ENCODE peak calls at places on chromosomes 1 and 21, in six cellular contexts. E is IMR-90, R is H9, P is neuronal stem cell, N is H1, M is mesenchymal stem cell. G is an unnamed sample.

GRCh38 chr1:113701429-113701828 is 57.9 kb downstream of the PHTF1 start:
- DNase-seq in E (no peak), P (no peak), M (no peak), N (no peak), R (peak; percentile 48), G (no peak)

GRCh38 chr1:24027838-24028468 is 47.8 kb upstream of the SRSF10 start:
- DNase-seq in N (no peak), P (no peak), E (peak; percentile 73), M (peak; percentile 69), R (no peak), G (no peak)

GRCh38 chr1:93599479-93599878 is 82.2 kb downstream of the BCAR3 start:
- DNase-seq in N (no peak), E (no peak), M (no peak), P (no peak), R (no peak), G (no peak)

GRCh38 chr1:199282910-199283309 is 644.1 kb downstream of the PTPRC start:
- DNase-seq in P (no peak), R (no peak), M (peak; percentile 50), E (peak; percentile 67), N (no peak), G (no peak)

GRCh38 chr1:64499966-64500365 is 30.0 kb downstream of the CACHD1 start:
- DNase-seq in E (no peak), M (no peak), P (no peak), R (peak; percentile 66), N (no peak), G (peak; percentile 58)

GRCh38 chr1:151946366-151946764 is 37.1 kb upstream of the THEM4 start:
- DNase-seq in N (no peak), R (no peak), P (no peak), M (peak; percentile 34), E (no peak), G (peak; percentile 66)

GRCh38 chr1:89790592-89790991 is 30.2 kb upstream of the LRRC8D start:
- DNase-seq in M (no peak), P (no peak), N (no peak), E (no peak), R (no peak), G (no peak)

GRCh38 chr1:41728403-41729202 is 190.1 kb downstream of the HIVEP3 start:
- DNase-seq in M (peak; percentile 23), R (no peak), N (no peak), P (no peak), E (no peak), G (peak; percentile 19)

GRCh38 chr1:92444351-92444750 is 42.4 kb downstream of the GFI1 start:
- DNase-seq in M (peak; percentile 52), R (no peak), P (no peak), E (peak; percentile 63), N (no peak), G (peak; percentile 18)

GRCh38 chr1:25805863-25806225 is 5.9 kb downstream of the SELENON start:
- DNase-seq in E (no peak), N (no peak), P (no peak), M (no peak), R (no peak), G (no peak)

GRCh38 chr1:204478921-204479320 is 15.7 kb downstream of the PIK3C2B start:
- DNase-seq in M (no peak), N (no peak), E (no peak), R (no peak), P (no peak), G (no peak)

GRCh38 chr1:156898971-156899657 is 5.6 kb downstream of the PEAR1 start:
- DNase-seq in R (no peak), P (no peak), E (no peak), N (no peak), M (no peak), G (no peak)

GRCh38 chr1:110233861-110234260 is 23.7 kb downstream of the KCNC4 start:
- DNase-seq in P (no peak), R (no peak), N (no peak), E (no peak), M (no peak), G (no peak)

GRCh38 chr1:50251592-50252165 is 143.0 kb downstream of the ELAVL4 start:
- DNase-seq in M (no peak), R (peak; percentile 68), N (peak; percentile 78), P (peak; percentile 48), E (no peak), G (no peak)

GRCh38 chr1:185338719-185339622 is 21.9 kb upstream of the IVNS1ABP start:
- DNase-seq in P (no peak), M (peak; percentile 35), R (no peak), E (no peak), N (no peak), G (no peak)

GRCh38 chr1:109793486-109794318 is 30.0 kb upstream of the EPS8L3 start:
- DNase-seq in N (no peak), E (peak; percentile 81), R (peak; percentile 34), M (peak; percentile 88), P (no peak), G (no peak)

GRCh38 chr1:2050482-2050792 is 226 bp downstream of the PRKCZ start:
- DNase-seq in M (no peak), N (no peak), R (no peak), P (no peak), E (no peak), G (peak; percentile 30)
- H3K9ac ChIP-seq in M (no peak overlapping the region), N (peak overlapping the region; percentile 40), R (no peak overlapping the region), P (peak overlapping the region; percentile 91), E (no peak overlapping the region), G (no peak overlapping the region)

DNA sequence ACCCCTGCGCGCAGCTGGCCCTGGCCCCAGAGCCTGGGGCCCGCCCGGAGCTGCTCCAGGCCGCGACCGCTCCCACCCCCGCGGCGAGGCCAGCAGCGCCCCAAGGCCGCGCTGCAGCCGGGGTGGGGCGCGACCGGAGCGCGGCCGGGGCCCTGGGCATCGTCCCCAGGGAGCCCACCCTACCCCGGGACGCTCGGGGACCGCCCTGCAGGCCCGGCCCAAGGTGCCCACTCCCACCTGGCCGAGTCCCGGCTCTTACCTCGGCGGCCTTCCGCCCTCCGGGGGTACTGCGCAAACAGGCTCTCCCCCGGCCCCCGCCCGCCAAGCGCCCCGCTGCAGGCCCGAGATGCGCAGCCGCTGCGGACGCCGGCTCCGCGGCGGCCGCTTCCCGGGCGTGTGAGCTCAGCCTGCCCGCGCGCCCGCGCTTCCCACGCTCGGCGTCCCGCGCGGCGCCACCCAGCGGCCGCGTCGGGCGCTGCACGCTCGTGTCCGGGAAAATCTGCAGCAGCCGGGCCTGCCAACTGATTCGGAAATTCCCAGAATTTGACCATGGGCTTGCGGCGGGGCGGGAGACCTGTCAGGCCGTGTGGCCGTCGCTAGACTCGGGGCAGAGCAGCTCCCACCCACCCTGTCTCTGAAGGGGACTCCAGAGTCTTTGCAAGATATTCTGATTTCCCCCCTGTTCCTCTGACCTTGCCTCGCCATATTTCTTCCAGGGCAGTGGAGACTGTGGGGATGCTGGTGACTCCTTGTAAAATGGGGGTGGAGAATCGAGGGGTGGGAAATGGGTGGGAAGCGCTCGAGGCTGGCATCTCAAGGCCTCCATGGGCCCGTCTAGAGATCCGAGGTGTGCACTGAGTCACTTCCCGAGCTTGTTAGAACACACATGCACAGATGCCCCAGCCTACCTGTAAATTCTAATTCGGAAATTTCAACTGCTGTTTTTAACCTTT is 41.9 kb downstream of the CD34 start:
- DNase-seq in M (peak; percentile 81), E (peak; percentile 62), R (peak; percentile 75), N (peak; percentile 90), P (peak; percentile 86), G (peak; percentile 92)
- H3K18ac ChIP-seq in M (peak overlapping the region; percentile 57), E (no peak overlapping the region), R (no peak overlapping the region), N (no peak overlapping the region), P (peak overlapping the region; percentile 85), G (no peak overlapping the region)

GRCh38 chr21:45263534-45263933 is 24.2 kb downstream of the POFUT2 start:
- DNase-seq in E (no peak), R (peak; percentile 14), P (no peak), N (peak; percentile 23), M (no peak), G (no peak)
- H4K91ac ChIP-seq in E (no peak overlapping the region), R (no peak overlapping the region), P (no peak overlapping the region), N (no peak overlapping the region), M (no peak overlapping the region), G (no peak overlapping the region)

GRCh38 chr1:202821467-202821866 is 10.7 kb downstream of the PCAT6 start:
- DNase-seq in E (peak; percentile 58), P (no peak), M (peak; percentile 26), N (no peak), R (no peak), G (peak; percentile 89)

GRCh38 chr1:202815120-202815519 is 4.4 kb downstream of the PCAT6 start:
- DNase-seq in P (no peak), E (no peak), R (no peak), M (no peak), N (no peak), G (peak; percentile 50)

DNA sequence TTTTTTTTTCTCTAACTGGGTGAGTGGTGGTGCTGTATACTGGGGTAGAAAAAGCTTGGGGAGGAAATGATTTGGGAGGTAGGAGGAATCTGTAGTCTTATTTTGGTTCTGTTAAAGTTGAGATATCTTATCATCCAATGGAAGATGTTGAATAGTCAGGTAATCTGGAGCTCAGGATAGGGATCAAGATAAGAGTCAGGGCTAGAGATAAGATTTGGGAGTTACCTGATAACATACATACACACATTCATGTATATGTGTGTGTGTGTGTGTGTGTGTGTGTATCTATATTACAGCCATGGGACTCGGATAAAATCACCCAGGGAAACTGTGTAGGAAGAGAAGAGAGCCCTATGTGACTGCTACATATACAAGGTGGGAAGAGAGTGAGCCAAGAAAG is 8.1 kb downstream of the PCAT6 start:
- DNase-seq in E (no peak), R (no peak), N (no peak), M (no peak), P (no peak), G (no peak)
- H3K9ac ChIP-seq in E (no peak overlapping the region), R (no peak overlapping the region), N (no peak overlapping the region), M (no peak overlapping the region), P (no peak overlapping the region), G (no peak overlapping the region)

GRCh38 chr21:38954450-38955059 is 148.8 kb downstream of the ETS2 start:
- DNase-seq in M (no peak), E (no peak), R (no peak), P (no peak), N (no peak), G (no peak)

GRCh38 chr21:38955495-38955894 is 149.8 kb downstream of the ETS2 start:
- DNase-seq in E (peak; percentile 77), N (no peak), P (no peak), R (no peak), M (peak; percentile 59), G (no peak)

GRCh38 chr21:38952890-38953289 is 147.2 kb downstream of the ETS2 start:
- DNase-seq in P (no peak), R (no peak), E (no peak), M (no peak), N (no peak), G (no peak)

GRCh38 chr21:38951095-38951745 is 145.5 kb downstream of the ETS2 start:
- DNase-seq in M (no peak), N (no peak), P (no peak), E (no peak), R (no peak), G (peak; percentile 66)

DNA sequence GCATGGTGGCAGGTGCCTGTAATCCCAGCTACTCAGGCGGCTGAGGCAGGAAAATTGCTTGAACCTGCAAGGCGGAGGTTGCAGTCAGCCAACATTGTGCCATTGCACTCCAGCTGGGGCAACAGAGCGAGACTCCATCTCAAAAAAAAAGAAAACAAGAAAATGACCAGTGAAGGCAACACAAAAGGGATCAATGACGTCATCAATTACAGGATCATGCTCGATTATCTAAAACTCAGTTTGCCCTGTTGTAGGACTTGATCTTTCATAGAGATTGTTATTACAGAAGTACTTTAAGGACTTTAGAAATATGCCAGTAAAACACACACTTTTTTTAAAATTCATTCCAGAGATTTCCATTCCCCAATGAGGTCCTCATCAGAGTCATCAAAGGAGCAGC is 147.8 kb downstream of the ETS2 start:
- DNase-seq in E (no peak), P (no peak), N (no peak), R (no peak), M (no peak), G (no peak)
- H3K18ac ChIP-seq in E (no peak overlapping the region), P (no peak overlapping the region), N (no peak overlapping the region), R (no peak overlapping the region), M (no peak overlapping the region), G (no peak overlapping the region)

G was measured in trophoblast cell.